ENCODE peak calls at places on chromosomes 4 and X, in seven cellular contexts. V is ELF-1; J is neural crest cell; D is smooth muscle cell of the brain vasculature; X is stimulated activated CD8-positive, alpha-beta memory T cell treated with anti-CD3 and anti-CD28 coated beads, Interleukin-4, amount 100 ng/mL, for 1 hour; Y is uterus; A is ACHN. R is an unnamed sample.

GRCh38 chr4:166675411-166675810 is 558.9 kb downstream of the SPOCK3 start:
- DNase-seq in V (no peak), J (no peak), D (no peak), X (no peak), Y (no peak), A (peak), R (peak)

GRCh38 chr4:99815597-99816011 is 1.0 kb upstream of the DAPP1 start:
- DNase-seq in V (no peak), J (no peak), D (no peak), X (no peak), Y (no peak), A (no peak), R (peak)

GRCh38 chr4:148118179-148118578 is 324.0 kb downstream of the NR3C2 start:
- DNase-seq in V (no peak), J (no peak), D (no peak), X (no peak), Y (no peak), A (no peak), R (no peak)

GRCh38 chrX:103628386-103629290 is at the start of gene TCEAL1:
- DNase-seq in V (peak), J (peak), D (no peak), X (no peak), Y (peak), A (peak), R (peak)

GRCh38 chrX:97494756-97495372 is 611.2 kb downstream of the RPA4 start:
- DNase-seq in V (peak), J (no peak), D (no peak), X (no peak), Y (no peak), A (no peak), R (no peak)

GRCh38 chr4:4480685-4481393 is 61.0 kb downstream of the STX18 start:
- DNase-seq in V (peak), J (peak), D (no peak), X (no peak), Y (no peak), A (peak), R (no peak)

GRCh38 chr4:101102114-101102752 is 245.1 kb downstream of the PPP3CA start:
- DNase-seq in V (no peak), J (no peak), D (peak), X (no peak), Y (peak), A (no peak), R (peak)

GRCh38 chrX:56728321-56728720 is 722 bp upstream of the NBDY start:
- DNase-seq in V (no peak), J (no peak), D (no peak), X (no peak), Y (no peak), A (no peak), R (no peak)

GRCh38 chr4:94877973-94878372 is 120.2 kb downstream of the BMPR1B start:
- DNase-seq in V (no peak), J (no peak), D (no peak), X (no peak), Y (no peak), A (no peak), R (no peak)

GRCh38 chr4:11633435-11633834 is 204.7 kb upstream of the HS3ST1 start:
- DNase-seq in V (no peak), J (no peak), D (no peak), X (no peak), Y (no peak), A (no peak), R (no peak)

GRCh38 chr4:7029921-7030320 is 13.3 kb upstream of the TADA2B start:
- DNase-seq in V (no peak), J (no peak), D (no peak), X (no peak), Y (no peak), A (no peak), R (no peak)

GRCh38 chrX:47502591-47503222 is 19.7 kb upstream of the ZNF41 start:
- DNase-seq in V (no peak), J (no peak), D (no peak), X (no peak), Y (no peak), A (no peak), R (no peak)

GRCh38 chrX:149002320-149002719 is 501.9 kb downstream of the AFF2 start:
- DNase-seq in V (no peak), J (no peak), D (no peak), X (no peak), Y (no peak), A (no peak), R (no peak)

GRCh38 chrX:9467181-9467580 is 2.3 kb downstream of the TBL1X start:
- DNase-seq in V (peak), J (no peak), D (no peak), X (no peak), Y (no peak), A (no peak), R (no peak)

GRCh38 chrX:15151267-15152196 is 118.4 kb downstream of the ASB9 start:
- DNase-seq in V (no peak), J (no peak), D (no peak), X (no peak), Y (no peak), A (no peak), R (no peak)

GRCh38 chrX:630007-630921 is at the start of gene SHOX:
- DNase-seq in V (peak), J (no peak), D (no peak), X (no peak), Y (no peak), A (no peak), R (no peak)

GRCh38 chr4:13547563-13548041 is 3.3 kb upstream of the NKX3-2 start:
- DNase-seq in V (no peak), J (no peak), D (no peak), X (no peak), Y (no peak), A (peak), R (no peak)

GRCh38 chr4:16122225-16122624 is 38.4 kb upstream of the PROM1 start:
- DNase-seq in V (no peak), J (no peak), D (no peak), X (no peak), Y (no peak), A (no peak), R (no peak)

GRCh38 chr4:139453371-139454110 is 380 bp upstream of the RAB33B start:
- DNase-seq in V (peak), J (peak), D (peak), X (peak), Y (peak), A (peak), R (peak)